ENCODE peak calls at places on chromosomes 7 and 10, in nine cellular contexts. J is A172; S is NK-92 treated with Interleukin-12 subunit alpha and Interleukin-12 subunit beta, amount 100 ng/mL, for 24 hours; Y is T-helper 9 cell; M is nucleus accumbens; V is posterior cingulate gyrus; O is HEK293T; C is uterus; D is central memory CD4-positive, alpha-beta T cell. W is an unnamed sample.
A peak's percentile ranks its signal among the peaks of the same experiment; 100 is the strongest.

GRCh38 chr10:30095811-30096422 is 36.5 kb upstream of the JCAD start:
- DNase-seq in J (no peak), S (no peak), Y (no peak), M (no peak), V (no peak), O (no peak), C (no peak), D (no peak), W (no peak)

GRCh38 chr7:155510975-155511595 is 35.3 kb downstream of the CNPY1 start:
- DNase-seq in J (no peak), S (no peak), Y (no peak), M (no peak), V (no peak), O (no peak), C (no peak), D (no peak), W (no peak)

GRCh38 chr7:1848013-1848640 is 178.1 kb downstream of the ELFN1 start:
- DNase-seq in J (no peak), S (no peak), Y (no peak), M (no peak), V (no peak), O (no peak), C (no peak), D (no peak), W (no peak)

GRCh38 chr10:100008142-100008522 is 1.6 kb downstream of the DNMBP start:
- DNase-seq in J (peak; percentile 33), S (no peak), Y (no peak), M (no peak), V (no peak), O (no peak), C (no peak), D (no peak), W (no peak)

GRCh38 chr10:111261066-111261465 is 184.2 kb downstream of the ADRA2A start:
- DNase-seq in J (peak; percentile 38), S (no peak), Y (no peak), M (no peak), V (no peak), O (no peak), C (no peak), D (no peak), W (no peak)

GRCh38 chr10:84181631-84182030 is 8.0 kb downstream of the GPR15LG start:
- DNase-seq in J (no peak), S (no peak), Y (no peak), M (no peak), V (no peak), O (no peak), C (no peak), D (no peak), W (no peak)

GRCh38 chr10:86857097-86857825 is 100.2 kb downstream of the MMRN2 start:
- DNase-seq in J (no peak), S (no peak), Y (no peak), M (no peak), V (no peak), O (no peak), C (no peak), D (no peak), W (peak; percentile 74)

GRCh38 chr10:807958-808353 is 118.5 kb upstream of the DIP2C start:
- DNase-seq in J (no peak), S (no peak), Y (no peak), M (no peak), V (no peak), O (no peak), C (no peak), D (no peak), W (no peak)

GRCh38 chr10:48452879-48453412 is 146.5 kb downstream of the MAPK8 start:
- DNase-seq in J (no peak), S (no peak), Y (no peak), M (no peak), V (no peak), O (no peak), C (no peak), D (no peak), W (no peak)

GRCh38 chr10:103803941-103804340 is 51.4 kb downstream of the SH3PXD2A start:
- DNase-seq in J (no peak), S (no peak), Y (no peak), M (no peak), V (no peak), O (no peak), C (no peak), D (peak; percentile 21), W (no peak)

GRCh38 chr7:101169838-101170531 is 4.6 kb upstream of the VGF start:
- DNase-seq in J (peak; percentile 52), S (peak; percentile 62), Y (peak; percentile 78), M (peak; percentile 25), V (peak; percentile 78), O (peak; percentile 70), C (peak; percentile 53), D (peak; percentile 70), W (no peak)

GRCh38 chr10:88389456-88389855 is 193.7 kb downstream of the RNLS start:
- DNase-seq in J (peak; percentile 60), S (no peak), Y (no peak), M (no peak), V (peak; percentile 19), O (no peak), C (peak; percentile 57), D (peak; percentile 15), W (peak; percentile 5)

W was measured in NT2/D1.